ENCODE peak calls at places on chromosomes 3 and 15, in six cellular contexts. B is PC-3, P is neuronal stem cell, M is neural progenitor cell, L is endothelial cell of umbilical vein, A is fibroblast of lung. I is an unnamed sample.

GRCh38 chr3:36700537-36701248 is 63.7 kb downstream of the DCLK3 start:
- DNase-seq in B (peak; percentile 81), P (peak; percentile 54), M (peak; percentile 74), L (peak; percentile 52), A (peak; percentile 84), I (no peak)

GRCh38 chr3:137524751-137525150 is 239.4 kb upstream of the SOX14 start:
- DNase-seq in B (no peak), P (no peak), M (no peak), L (no peak), A (no peak), I (no peak)

GRCh38 chr3:55204417-55204816 is 276.6 kb upstream of the LRTM1 start:
- DNase-seq in B (no peak), P (no peak), M (no peak), L (no peak), A (peak; percentile 23), I (no peak)

GRCh38 chr15:39770748-39771689 is 11.6 kb downstream of the FSIP1 start:
- DNase-seq in B (no peak), P (no peak), M (no peak), L (no peak), A (peak; percentile 64), I (no peak)

GRCh38 chr15:56351362-56351761 is 13.9 kb upstream of the TEX9 start:
- DNase-seq in B (no peak), P (no peak), M (peak; percentile 31), L (no peak), A (no peak), I (no peak)

GRCh38 chr3:36540898-36541518 is 160.7 kb downstream of the STAC start:
- DNase-seq in B (peak; percentile 71), P (peak; percentile 45), M (peak; percentile 71), L (no peak), A (peak; percentile 30), I (no peak)

GRCh38 chr15:43390723-43391122 is 19.8 kb downstream of the TUBGCP4 start:
- DNase-seq in B (no peak), P (no peak), M (no peak), L (no peak), A (peak; percentile 49), I (no peak)

GRCh38 chr3:128310286-128311058 is 156.2 kb downstream of the DNAJB8 start:
- DNase-seq in B (no peak), P (no peak), M (no peak), L (no peak), A (no peak), I (no peak)

GRCh38 chr3:71389911-71390573 is 193.5 kb downstream of the FOXP1 start:
- DNase-seq in B (peak; percentile 65), P (no peak), M (peak; percentile 17), L (peak; percentile 95), A (peak; percentile 87), I (no peak)

GRCh38 chr15:69781411-69782125 is 316.1 kb downstream of the TLE3 start:
- DNase-seq in B (no peak), P (no peak), M (no peak), L (no peak), A (no peak), I (no peak)

GRCh38 chr3:165884518-165884917 is 47.3 kb upstream of the BCHE start:
- DNase-seq in B (no peak), P (no peak), M (no peak), L (no peak), A (peak; percentile 29), I (no peak)

GRCh38 chr15:46461416-46461815 is 826.6 kb downstream of the SQOR start:
- DNase-seq in B (no peak), P (no peak), M (no peak), L (no peak), A (no peak), I (no peak)

GRCh38 chr15:67521770-67522568 is 1.0 kb downstream of the C15orf61 start:
- DNase-seq in B (peak; percentile 20), P (no peak), M (no peak), L (peak; percentile 57), A (peak; percentile 64), I (no peak)

GRCh38 chr15:57878573-57878972 is 172.1 kb downstream of the POLR2M start:
- DNase-seq in B (peak; percentile 68), P (no peak), M (no peak), L (peak; percentile 85), A (no peak), I (no peak)

GRCh38 chr3:181278468-181279238 is 289.1 kb upstream of the DNAJC19 start:
- DNase-seq in B (no peak), P (peak; percentile 12), M (peak; percentile 42), L (peak; percentile 6), A (no peak), I (no peak)

GRCh38 chr15:58549780-58550064 is 117.9 kb downstream of the LIPC start:
- DNase-seq in B (no peak), P (no peak), M (no peak), L (no peak), A (no peak), I (no peak)

GRCh38 chr15:68676011-68676605 is 97.3 kb downstream of the CORO2B start:
- DNase-seq in B (no peak), P (no peak), M (no peak), L (no peak), A (no peak), I (peak; percentile 39)

GRCh38 chr3:181689546-181689945 is 22.2 kb upstream of the SOX2 start:
- DNase-seq in B (no peak), P (no peak), M (peak; percentile 61), L (no peak), A (no peak), I (no peak)

GRCh38 chr15:61032600-61033286 is 196.4 kb downstream of the RORA start:
- DNase-seq in B (no peak), P (no peak), M (no peak), L (peak; percentile 89), A (no peak), I (no peak)

GRCh38 chr3:19798324-19798723 is 135.7 kb downstream of the EFHB start:
- DNase-seq in B (no peak), P (no peak), M (no peak), L (no peak), A (no peak), I (no peak)

GRCh38 chr3:24139463-24140412 is 194.7 kb downstream of the NR1D2 start:
- DNase-seq in B (no peak), P (no peak), M (no peak), L (no peak), A (no peak), I (no peak)

GRCh38 chr3:127165036-127165435 is 27.9 kb upstream of the PRR23E start:
- DNase-seq in B (no peak), P (no peak), M (no peak), L (no peak), A (no peak), I (no peak)

GRCh38 chr15:101578443-101578894 is 73.7 kb downstream of the TM2D3 start:
- DNase-seq in B (peak; percentile 53), P (no peak), M (peak; percentile 69), L (no peak), A (no peak), I (no peak)

GRCh38 chr3:55313701-55314100 is 173.4 kb downstream of the WNT5A start:
- DNase-seq in B (peak; percentile 20), P (no peak), M (no peak), L (no peak), A (no peak), I (no peak)

GRCh38 chr15:57555270-57555669 is 36.4 kb upstream of the MYZAP start:
- DNase-seq in B (no peak), P (no peak), M (no peak), L (peak; percentile 74), A (peak; percentile 54), I (no peak)

GRCh38 chr15:71568226-71568625 is 242.1 kb upstream of the NR2E3 start:
- DNase-seq in B (no peak), P (no peak), M (no peak), L (no peak), A (no peak), I (no peak)

GRCh38 chr3:163438760-163439159 is 1639.5 kb downstream of the SI start:
- DNase-seq in B (no peak), P (no peak), M (no peak), L (no peak), A (no peak), I (no peak)

GRCh38 chr3:131501949-131502348 is 822 bp downstream of the MRPL3 start:
- DNase-seq in B (peak; percentile 2), P (no peak), M (no peak), L (peak; percentile 8), A (no peak), I (no peak)

GRCh38 chr15:31296304-31297220 is 30.1 kb upstream of the KLF13 start:
- DNase-seq in B (peak; percentile 90), P (no peak), M (peak; percentile 63), L (peak; percentile 61), A (no peak), I (peak; percentile 85)

GRCh38 chr3:106570426-106570825 is 701.6 kb upstream of the CBLB start:
- DNase-seq in B (peak; percentile 13), P (no peak), M (no peak), L (peak; percentile 89), A (no peak), I (no peak)

GRCh38 chr3:106560451-106560966 is 691.7 kb upstream of the CBLB start:
- DNase-seq in B (peak; percentile 74), P (no peak), M (no peak), L (peak; percentile 16), A (peak; percentile 78), I (no peak)

GRCh38 chr3:106566277-106566676 is 697.5 kb upstream of the CBLB start:
- DNase-seq in B (no peak), P (no peak), M (peak; percentile 53), L (no peak), A (no peak), I (no peak)
- H3K36me3 ChIP-seq in B (no peaks in the 10 kb centered on the region), P (no peaks in the 10 kb centered on the region), M (no peaks in the 10 kb centered on the region), L (no peaks in the 10 kb centered on the region), A (no peaks in the 10 kb centered on the region), I (no peaks in the 10 kb centered on the region)

DNA sequence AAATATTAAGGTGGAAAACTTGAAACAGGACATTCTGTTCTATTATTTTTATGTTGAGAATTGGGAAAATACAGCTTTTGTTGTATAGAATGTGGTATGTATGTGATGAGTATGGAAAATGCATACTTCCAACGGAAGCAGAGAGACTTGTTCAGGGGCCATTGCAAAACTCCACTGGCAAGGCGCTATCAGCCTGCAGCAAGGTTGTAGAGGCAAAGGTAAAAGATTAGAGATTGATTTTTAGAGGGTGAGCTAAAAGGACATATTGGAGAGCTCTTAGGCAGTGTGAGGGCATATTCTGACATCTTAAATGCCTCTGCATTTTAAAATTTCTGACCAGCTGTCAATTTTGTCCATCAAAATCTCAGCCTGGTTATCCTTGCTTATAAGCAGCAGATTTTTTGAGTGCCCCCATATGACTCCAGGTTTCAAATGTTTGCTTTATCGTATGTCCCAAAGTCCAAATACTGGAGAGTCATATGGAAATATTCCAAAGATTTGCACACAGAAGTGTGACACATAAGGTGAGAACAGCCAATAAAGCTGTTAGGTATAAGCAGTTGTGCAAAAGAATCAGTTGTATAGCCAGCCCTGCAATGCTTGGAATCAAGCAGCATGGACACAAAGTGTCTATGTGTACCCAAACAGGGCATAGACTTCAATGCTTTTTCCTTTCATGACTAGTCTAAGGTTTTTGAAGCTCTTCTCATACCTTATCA is 829.3 kb downstream of the FHIT start:
- DNase-seq in B (no peak), P (no peak), M (no peak), L (no peak), A (no peak), I (no peak)
- H3K9ac ChIP-seq in B (no peak overlapping the region), P (no peak overlapping the region), M (no peak overlapping the region), L (no peak overlapping the region), A (no peak overlapping the region), I (no peak overlapping the region)

GRCh38 chr3:150567328-150567727 is 20.7 kb downstream of the EIF2A start:
- DNase-seq in B (no peak), P (no peak), M (no peak), L (no peak), A (no peak), I (no peak)

GRCh38 chr3:150564243-150564642 is 17.7 kb downstream of the EIF2A start:
- DNase-seq in B (no peak), P (no peak), M (no peak), L (no peak), A (no peak), I (no peak)
- H3K36me3 ChIP-seq in B (peaks cover 59% of the 10 kb centered on the region), P (peaks cover 5% of the 10 kb centered on the region), M (peaks cover 36% of the 10 kb centered on the region), L (peaks cover 12% of the 10 kb centered on the region), A (peaks cover 4% of the 10 kb centered on the region), I (peaks cover 11% of the 10 kb centered on the region)

GRCh38 chr3:129611812-129612349 is 5.4 kb upstream of the PLXND1 start:
- DNase-seq in B (no peak), P (no peak), M (peak; percentile 43), L (peak; percentile 51), A (no peak), I (peak; percentile 79)
- H3K9ac ChIP-seq in B (no peak overlapping the region), P (peak overlapping the region; percentile 65), M (no peak overlapping the region), L (peak overlapping the region; percentile 31), A (no peak overlapping the region), I (no peak overlapping the region)